ENCODE peak calls at places on chromosomes 13 and 19, in nine cellular contexts. One of them, this sample, is unnamed.

GRCh38 chr13:69194130-69194529 is 913.5 kb upstream of the ATXN8OS start:
- DNase-seq in CD4-positive, alpha-beta memory T cell: no peak
- DNase-seq in left cardiac atrium: no peak
- DNase-seq in left colon: no peak
- DNase-seq in ACHN: peak; percentile 51
- DNase-seq in B cell: no peak
- DNase-seq in endothelial cell: no peak
- DNase-seq in NCI-H1092: no peak
- DNase-seq in immature natural killer cell: no peak
- DNase-seq in this sample: no peak

GRCh38 chr19:48833977-48834376 is 2.3 kb downstream of the HSD17B14 start:
- DNase-seq in left cardiac atrium: no peak
- DNase-seq in CD4-positive, alpha-beta memory T cell: no peak
- DNase-seq in left colon: no peak
- DNase-seq in immature natural killer cell: no peak
- DNase-seq in B cell: no peak
- DNase-seq in NCI-H1092: no peak
- DNase-seq in ACHN: no peak
- DNase-seq in endothelial cell: no peak
- DNase-seq in this sample: no peak

GRCh38 chr13:23381877-23382276 is 51.6 kb downstream of the SACS start:
- DNase-seq in immature natural killer cell: no peak
- DNase-seq in B cell: no peak
- DNase-seq in NCI-H1092: peak; percentile 40
- DNase-seq in endothelial cell: no peak
- DNase-seq in CD4-positive, alpha-beta memory T cell: no peak
- DNase-seq in ACHN: no peak
- DNase-seq in left cardiac atrium: no peak
- DNase-seq in left colon: no peak
- DNase-seq in this sample: no peak

GRCh38 chr19:7699422-7700127 is 2.4 kb downstream of the FCER2 start:
- DNase-seq in ACHN: no peak
- DNase-seq in left colon: no peak
- DNase-seq in left cardiac atrium: no peak
- DNase-seq in endothelial cell: no peak
- DNase-seq in immature natural killer cell: no peak
- DNase-seq in NCI-H1092: no peak
- DNase-seq in B cell: peak; percentile 59
- DNase-seq in CD4-positive, alpha-beta memory T cell: no peak
- DNase-seq in this sample: no peak

GRCh38 chr19:30224689-30225606 is 147.2 kb upstream of the ZNF536 start:
- DNase-seq in endothelial cell: no peak
- DNase-seq in left cardiac atrium: no peak
- DNase-seq in CD4-positive, alpha-beta memory T cell: no peak
- DNase-seq in NCI-H1092: no peak
- DNase-seq in ACHN: no peak
- DNase-seq in B cell: no peak
- DNase-seq in immature natural killer cell: no peak
- DNase-seq in left colon: no peak
- DNase-seq in this sample: no peak

GRCh38 chr19:34975056-34975455 is 11.0 kb upstream of the ZNF792 start:
- DNase-seq in immature natural killer cell: no peak
- DNase-seq in left colon: peak; percentile 70
- DNase-seq in B cell: no peak
- DNase-seq in endothelial cell: no peak
- DNase-seq in CD4-positive, alpha-beta memory T cell: no peak
- DNase-seq in left cardiac atrium: no peak
- DNase-seq in ACHN: no peak
- DNase-seq in NCI-H1092: no peak
- DNase-seq in this sample: no peak

GRCh38 chr19:7644550-7644877 is 7.6 kb downstream of the STXBP2 start:
- DNase-seq in left colon: no peak
- DNase-seq in ACHN: no peak
- DNase-seq in left cardiac atrium: no peak
- DNase-seq in CD4-positive, alpha-beta memory T cell: no peak
- DNase-seq in immature natural killer cell: no peak
- DNase-seq in B cell: no peak
- DNase-seq in NCI-H1092: no peak
- DNase-seq in endothelial cell: no peak
- DNase-seq in this sample: no peak

GRCh38 chr19:41192574-41193419 is at the start of gene CYP2S1:
- DNase-seq in NCI-H1092: no peak
- DNase-seq in CD4-positive, alpha-beta memory T cell: no peak
- DNase-seq in immature natural killer cell: no peak
- DNase-seq in left colon: peak; percentile 80
- DNase-seq in B cell: no peak
- DNase-seq in endothelial cell: peak; percentile 58
- DNase-seq in left cardiac atrium: no peak
- DNase-seq in ACHN: peak; percentile 63
- DNase-seq in this sample: no peak

GRCh38 chr19:19320362-19321142 is at the start of the genes MAU2 and SUGP1:
- DNase-seq in left cardiac atrium: peak; percentile 91
- DNase-seq in left colon: peak; percentile 90
- DNase-seq in ACHN: peak; percentile 85
- DNase-seq in B cell: peak; percentile 92
- DNase-seq in endothelial cell: peak; percentile 87
- DNase-seq in CD4-positive, alpha-beta memory T cell: peak; percentile 94
- DNase-seq in NCI-H1092: peak; percentile 74
- DNase-seq in immature natural killer cell: peak; percentile 87
- DNase-seq in this sample: peak; percentile 96

GRCh38 chr13:80177327-80177726 is 163.6 kb downstream of the SPRY2 start:
- DNase-seq in NCI-H1092: no peak
- DNase-seq in B cell: no peak
- DNase-seq in left cardiac atrium: no peak
- DNase-seq in ACHN: no peak
- DNase-seq in left colon: no peak
- DNase-seq in immature natural killer cell: no peak
- DNase-seq in endothelial cell: no peak
- DNase-seq in CD4-positive, alpha-beta memory T cell: no peak
- DNase-seq in this sample: no peak

GRCh38 chr19:10858204-10858828 is 10.1 kb downstream of the C19orf38 start:
- DNase-seq in ACHN: no peak
- DNase-seq in B cell: no peak
- DNase-seq in left cardiac atrium: no peak
- DNase-seq in left colon: no peak
- DNase-seq in CD4-positive, alpha-beta memory T cell: no peak
- DNase-seq in NCI-H1092: no peak
- DNase-seq in endothelial cell: peak; percentile 60
- DNase-seq in immature natural killer cell: peak; percentile 38
- DNase-seq in this sample: peak; percentile 45

This sample was measured in foreskin fibroblast.